ENCODE peak calls at places on chromosomes 4 and X, in ten cellular contexts. N is WERI-Rb-1, J is Peyer's patch, G is OCI-LY7, B is thoracic aorta, Q is left ventricle myocardium inferior, S is kidney, W is fibroblast of villous mesenchyme, V is IMR-90, F is foreskin fibroblast. T is an unnamed sample.

GRCh38 chr4:154466336-154466735 is 25.3 kb downstream of the DCHS2 start:
- DNase-seq in N (no peak), J (no peak), G (no peak), B (no peak), Q (no peak), S (no peak), W (no peak), V (no peak), F (no peak), T (no peak)

GRCh38 chrX:17859609-17860178 is 1.4 kb downstream of the RAI2 start:
- DNase-seq in N (no peak), J (no peak), G (no peak), B (no peak), Q (no peak), S (peak; percentile 82), W (no peak), V (no peak), F (no peak), T (no peak)

GRCh38 chrX:45745479-45745878 is 544.8 kb upstream of the DIPK2B start:
- DNase-seq in N (no peak), J (no peak), G (no peak), B (no peak), Q (no peak), S (no peak), W (peak; percentile 21), V (no peak), F (no peak), T (peak; percentile 24)

GRCh38 chr4:136150046-136150445 is 1382.2 kb downstream of the PCDH18 start:
- DNase-seq in N (no peak), J (no peak), G (no peak), B (no peak), Q (no peak), S (no peak), W (no peak), V (no peak), F (no peak), T (no peak)

GRCh38 chr4:123443401-123444297 is 47.1 kb downstream of the SPRY1 start:
- DNase-seq in N (no peak), J (no peak), G (peak; percentile 71), B (no peak), Q (no peak), S (no peak), W (no peak), V (peak; percentile 21), F (no peak), T (peak; percentile 18)

GRCh38 chr4:33930497-33930896 is 2313.8 kb downstream of the ARAP2 start:
- DNase-seq in N (no peak), J (no peak), G (no peak), B (no peak), Q (no peak), S (no peak), W (peak; percentile 30), V (no peak), F (peak; percentile 20), T (peak; percentile 8)

GRCh38 chr4:176443117-176443516 is 123.4 kb downstream of the SPCS3 start:
- DNase-seq in N (no peak), J (no peak), G (no peak), B (no peak), Q (no peak), S (no peak), W (peak; percentile 74), V (peak; percentile 96), F (peak; percentile 87), T (peak; percentile 95)

GRCh38 chr4:8540586-8540985 is 39.6 kb upstream of the GPR78 start:
- DNase-seq in N (no peak), J (peak; percentile 33), G (no peak), B (no peak), Q (no peak), S (peak; percentile 48), W (no peak), V (no peak), F (no peak), T (no peak)

GRCh38 chrX:8921615-8922014 is 112.3 kb downstream of the FAM9B start:
- DNase-seq in N (no peak), J (no peak), G (no peak), B (no peak), Q (no peak), S (no peak), W (no peak), V (no peak), F (no peak), T (no peak)

GRCh38 chr4:55183926-55184599 is 58.7 kb upstream of the KDR start:
- DNase-seq in N (no peak), J (no peak), G (no peak), B (no peak), Q (no peak), S (no peak), W (peak; percentile 93), V (peak; percentile 97), F (peak; percentile 92), T (peak; percentile 95)

GRCh38 chr4:78417603-78418002 is 134.0 kb upstream of the ANXA3 start:
- DNase-seq in N (no peak), J (no peak), G (no peak), B (no peak), Q (no peak), S (no peak), W (no peak), V (no peak), F (no peak), T (no peak)

GRCh38 chr4:108940086-108941033 is 177.5 kb upstream of the ETNPPL start:
- DNase-seq in N (no peak), J (no peak), G (no peak), B (no peak), Q (no peak), S (no peak), W (no peak), V (peak; percentile 3), F (no peak), T (no peak)

GRCh38 chr4:143539670-143540023 is 26.1 kb downstream of the SMARCA5 start:
- DNase-seq in N (no peak), J (no peak), G (no peak), B (no peak), Q (no peak), S (no peak), W (no peak), V (no peak), F (no peak), T (no peak)

GRCh38 chr4:88147799-88148217 is 10.6 kb downstream of the ABCG2 start:
- DNase-seq in N (no peak), J (no peak), G (no peak), B (no peak), Q (no peak), S (no peak), W (peak; percentile 22), V (no peak), F (no peak), T (no peak)

GRCh38 chr4:112765317-112765989 is 128.5 kb downstream of the LARP7 start:
- DNase-seq in N (no peak), J (no peak), G (peak; percentile 65), B (no peak), Q (no peak), S (no peak), W (peak; percentile 2), V (peak; percentile 18), F (peak; percentile 3), T (peak; percentile 36)

GRCh38 chr4:2968381-2968780 is 5.0 kb downstream of the GRK4 start:
- DNase-seq in N (no peak), J (no peak), G (no peak), B (no peak), Q (no peak), S (no peak), W (no peak), V (no peak), F (no peak), T (peak; percentile 49)
- H3K4me3 ChIP-seq in N (no peak overlapping the region), J (no peak overlapping the region), G (no peak overlapping the region), B (no peak overlapping the region), Q (no peak overlapping the region), S (no peak overlapping the region), W (no peak overlapping the region), V (no peak overlapping the region), F (no peak overlapping the region), T (no peak overlapping the region)

DNA sequence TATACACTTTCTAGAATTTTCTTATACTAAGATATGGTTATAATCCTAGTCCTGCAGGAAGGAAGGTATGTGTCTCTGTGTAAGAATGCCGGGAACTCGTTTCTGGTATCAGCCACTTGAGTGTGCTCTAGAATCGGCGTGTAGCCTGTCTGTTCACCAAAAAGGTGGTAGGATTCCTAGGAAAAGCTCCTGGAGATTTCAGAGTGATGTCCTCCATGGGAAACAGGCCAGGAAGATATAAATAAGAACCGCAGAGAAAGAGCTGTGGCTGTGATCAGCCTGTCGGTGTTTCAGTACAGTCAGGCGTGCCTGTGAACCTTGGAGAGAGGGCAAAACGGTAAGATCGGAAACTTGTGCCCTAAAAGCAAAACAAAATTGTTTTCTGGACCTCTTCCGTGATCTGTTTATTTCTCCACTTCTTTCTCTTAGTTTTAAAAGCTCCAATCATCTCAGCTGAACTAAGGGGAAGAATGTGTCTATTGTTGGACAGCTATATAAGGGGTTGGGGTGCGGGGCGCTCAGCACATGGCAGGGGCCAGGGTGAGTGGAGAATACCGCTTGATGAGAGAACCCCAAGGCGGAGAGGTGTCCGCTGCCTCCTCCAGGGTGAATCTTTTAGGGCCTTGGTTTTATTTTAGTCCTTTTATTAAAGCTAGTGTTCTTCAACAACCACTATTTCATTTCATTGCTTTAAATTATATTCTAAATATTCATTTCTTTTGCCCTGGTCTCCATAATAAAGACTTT is 303.8 kb upstream of the TENM3 start:
- DNase-seq in N (no peak), J (no peak), G (no peak), B (no peak), Q (no peak), S (no peak), W (peak; percentile 16), V (peak; percentile 51), F (no peak), T (peak; percentile 33)
- TF ChIP-seq CTCF in N (no peak), J (no peak), G (no peak), B (no peak), Q (no peak), S (no peak), W (no peak), V (peak; percentile 6), F (no peak), T (no peak)

DNA sequence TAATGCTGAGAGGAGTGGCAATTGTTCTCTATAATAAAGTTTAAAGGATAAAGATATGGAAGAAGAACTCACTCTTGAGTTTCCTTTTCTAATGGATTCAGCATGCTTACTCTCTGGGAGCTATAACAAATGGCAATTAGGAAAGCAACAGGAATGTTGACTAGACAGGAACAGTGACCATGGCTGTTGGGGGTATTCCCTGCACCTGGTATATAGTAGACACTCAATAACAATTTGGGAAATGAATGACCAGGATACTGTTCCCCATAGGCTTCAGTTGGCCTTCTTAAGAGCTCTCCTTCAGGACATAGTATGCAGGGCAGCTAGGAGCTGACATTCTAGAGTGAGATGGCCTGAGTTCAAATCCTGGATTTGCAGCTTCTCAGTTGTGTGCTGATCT is 1.8 kb downstream of the LIMCH1 start:
- DNase-seq in N (no peak), J (no peak), G (no peak), B (no peak), Q (no peak), S (no peak), W (no peak), V (no peak), F (no peak), T (no peak)
- H3K4me3 ChIP-seq in N (no peak overlapping the region), J (no peak overlapping the region), G (no peak overlapping the region), B (peak overlapping the region; percentile 65), Q (peak overlapping the region; percentile 60), S (peak overlapping the region; percentile 26), W (no peak overlapping the region), V (no peak overlapping the region), F (no peak overlapping the region), T (no peak overlapping the region)

DNA sequence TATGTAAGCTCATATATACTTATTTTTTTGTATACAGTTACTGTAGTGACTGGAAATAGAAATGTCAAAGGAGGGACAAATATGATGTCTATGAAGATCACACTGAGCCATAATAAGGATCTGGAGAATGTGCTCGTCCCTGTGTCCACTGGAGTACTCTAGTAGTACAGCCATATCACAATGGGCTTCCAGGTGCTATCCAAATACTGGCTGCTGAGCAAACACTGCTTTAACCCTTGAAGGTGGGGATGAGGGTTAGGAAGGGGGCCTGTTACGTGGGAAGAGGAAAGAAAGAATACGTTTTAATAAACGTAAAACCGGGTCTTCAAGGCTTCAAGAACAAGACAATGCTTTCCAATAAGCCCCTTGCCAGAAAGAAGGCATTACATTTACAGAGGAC is 29.8 kb upstream of the TMEM150C start:
- DNase-seq in N (no peak), J (no peak), G (no peak), B (no peak), Q (no peak), S (no peak), W (no peak), V (no peak), F (no peak), T (no peak)
- TF ChIP-seq CTCF in N (no peak), J (no peak), G (no peak), B (no peak), Q (no peak), S (no peak), W (no peak), V (no peak), F (no peak), T (no peak)